ENCODE peak calls at places on chromosome 19, in seven cellular contexts. E, F, S, P, D, T and A are unnamed samples. For H3K36me3, the result is how much of the 10 kb centered on the place peaks cover.

GRCh38 chr19:28424662-28425430 is 788.1 kb downstream of the UQCRFS1 start:
- DNase-seq in E (no peak), F (no peak), S (no peak), P (no peak), D (no peak), T (no peak), A (no peak)

GRCh38 chr19:27776524-27776923 is 1436.4 kb downstream of the UQCRFS1 start:
- DNase-seq in E (no peak), F (no peak), S (no peak), P (no peak), D (no peak), T (peak), A (no peak)

GRCh38 chr19:17240062-17240854 is 5.5 kb downstream of the NR2F6 start:
- DNase-seq in E (peak), F (no peak), S (peak), P (no peak), D (no peak), T (no peak), A (no peak)

GRCh38 chr19:38679839-38680238 is 32.4 kb downstream of the ACTN4 start:
- DNase-seq in E (no peak), F (no peak), S (no peak), P (no peak), D (no peak), T (no peak), A (no peak)

GRCh38 chr19:11673608-11674041 is 65.1 kb downstream of the ZNF823 start:
- DNase-seq in E (peak), F (peak), S (peak), P (no peak), D (no peak), T (peak), A (peak)

GRCh38 chr19:49543032-49543431 is 15.2 kb downstream of the RCN3 start:
- DNase-seq in E (no peak), F (no peak), S (no peak), P (no peak), D (no peak), T (no peak), A (no peak)

GRCh38 chr19:5953034-5953589 is 24.8 kb downstream of the RANBP3 start:
- DNase-seq in E (no peak), F (no peak), S (no peak), P (no peak), D (no peak), T (no peak), A (peak)

GRCh38 chr19:39110263-39110967 is 15.2 kb upstream of the PAK4 start:
- DNase-seq in E (peak), F (peak), S (peak), P (peak), D (peak), T (peak), A (peak)

GRCh38 chr19:5478241-5478924 is 23.2 kb downstream of the ZNRF4 start:
- DNase-seq in E (no peak), F (no peak), S (no peak), P (peak), D (no peak), T (no peak), A (no peak)

GRCh38 chr19:52307275-52307674 is 10.3 kb downstream of the ZNF480 start:
- DNase-seq in E (no peak), F (no peak), S (no peak), P (no peak), D (no peak), T (no peak), A (no peak)

GRCh38 chr19:2962018-2962670 is 15.2 kb upstream of the TLE6 start:
- DNase-seq in E (peak), F (no peak), S (peak), P (peak), D (no peak), T (peak), A (no peak)

GRCh38 chr19:37505958-37506386 is 767 bp upstream of the ZNF793 start:
- DNase-seq in E (no peak), F (no peak), S (no peak), P (no peak), D (no peak), T (no peak), A (no peak)

GRCh38 chr19:46495789-46496099 is at the start of gene PNMA8B:
- DNase-seq in E (no peak), F (peak), S (no peak), P (peak), D (no peak), T (peak), A (peak)

GRCh38 chr19:18494267-18494607 is 27.6 kb downstream of the ELL start:
- DNase-seq in E (no peak), F (no peak), S (no peak), P (no peak), D (no peak), T (no peak), A (no peak)

GRCh38 chr19:39362682-39363657 is 20.7 kb downstream of the SAMD4B start:
- DNase-seq in E (no peak), F (no peak), S (no peak), P (no peak), D (no peak), T (no peak), A (no peak)

GRCh38 chr19:18292810-18293641 is 11.6 kb upstream of the JUND start:
- DNase-seq in E (peak), F (peak), S (peak), P (peak), D (peak), T (peak), A (peak)

GRCh38 chr19:33214621-33215020 is 11.0 kb downstream of the SLC7A10 start:
- DNase-seq in E (no peak), F (no peak), S (peak), P (peak), D (no peak), T (peak), A (no peak)

GRCh38 chr19:54518844-54519243 is 16.2 kb downstream of the LAIR2 start:
- DNase-seq in E (no peak), F (no peak), S (peak), P (no peak), D (no peak), T (peak), A (no peak)

GRCh38 chr19:43639507-43640423 is at the start of gene CADM4:
- DNase-seq in E (peak), F (peak), S (no peak), P (peak), D (no peak), T (peak), A (peak)

GRCh38 chr19:11485245-11485837 is 4.5 kb upstream of the ELAVL3 start:
- DNase-seq in E (no peak), F (no peak), S (no peak), P (peak), D (no peak), T (no peak), A (no peak)

GRCh38 chr19:10420444-10421239 is at the start of gene PDE4A:
- DNase-seq in E (no peak), F (no peak), S (no peak), P (peak), D (no peak), T (peak), A (no peak)

GRCh38 chr19:6211632-6212402 is 68.0 kb downstream of the MLLT1 start:
- DNase-seq in E (no peak), F (no peak), S (no peak), P (peak), D (no peak), T (no peak), A (peak)

GRCh38 chr19:50717026-50717723 is 2.4 kb downstream of the SHANK1 start:
- DNase-seq in E (no peak), F (no peak), S (no peak), P (no peak), D (no peak), T (no peak), A (no peak)

GRCh38 chr19:22784051-22784450 is at the start of gene ZNF99:
- DNase-seq in E (no peak), F (peak), S (no peak), P (no peak), D (peak), T (no peak), A (peak)

GRCh38 chr19:49689133-49690072 is at the start of gene ADM5:
- DNase-seq in E (peak), F (peak), S (no peak), P (peak), D (no peak), T (no peak), A (no peak)

GRCh38 chr19:5005096-5005495 is 36.2 kb downstream of the KDM4B start:
- DNase-seq in E (no peak), F (no peak), S (no peak), P (no peak), D (no peak), T (no peak), A (no peak)

GRCh38 chr19:29528946-29529645 is 3.3 kb downstream of the VSTM2B start:
- DNase-seq in E (no peak), F (no peak), S (no peak), P (no peak), D (no peak), T (no peak), A (peak)

GRCh38 chr19:37227996-37228395 is 10.0 kb downstream of the ZNF383 start:
- DNase-seq in E (no peak), F (no peak), S (no peak), P (peak), D (no peak), T (no peak), A (no peak)

GRCh38 chr19:5595745-5596144 is 26.8 kb downstream of the SAFB2 start:
- DNase-seq in E (no peak), F (no peak), S (no peak), P (no peak), D (no peak), T (no peak), A (no peak)

GRCh38 chr19:11942843-11943108 is 17.9 kb downstream of the ZNF700 start:
- DNase-seq in E (no peak), F (no peak), S (no peak), P (no peak), D (no peak), T (no peak), A (no peak)

GRCh38 chr19:28556371-28556770 is 656.6 kb downstream of the UQCRFS1 start:
- DNase-seq in E (no peak), F (no peak), S (no peak), P (no peak), D (no peak), T (no peak), A (no peak)

GRCh38 chr19:12868540-12869112 is 12.6 kb downstream of the DNASE2 start:
- DNase-seq in E (no peak), F (no peak), S (no peak), P (peak), D (no peak), T (peak), A (no peak)

GRCh38 chr19:38780443-38780842 is 7.1 kb upstream of the LGALS7 start:
- DNase-seq in E (no peak), F (no peak), S (no peak), P (no peak), D (no peak), T (no peak), A (no peak)

GRCh38 chr19:3015126-3016057 is 13.7 kb downstream of the TLE2 start:
- DNase-seq in E (no peak), F (no peak), S (no peak), P (no peak), D (no peak), T (no peak), A (no peak)

DNA sequence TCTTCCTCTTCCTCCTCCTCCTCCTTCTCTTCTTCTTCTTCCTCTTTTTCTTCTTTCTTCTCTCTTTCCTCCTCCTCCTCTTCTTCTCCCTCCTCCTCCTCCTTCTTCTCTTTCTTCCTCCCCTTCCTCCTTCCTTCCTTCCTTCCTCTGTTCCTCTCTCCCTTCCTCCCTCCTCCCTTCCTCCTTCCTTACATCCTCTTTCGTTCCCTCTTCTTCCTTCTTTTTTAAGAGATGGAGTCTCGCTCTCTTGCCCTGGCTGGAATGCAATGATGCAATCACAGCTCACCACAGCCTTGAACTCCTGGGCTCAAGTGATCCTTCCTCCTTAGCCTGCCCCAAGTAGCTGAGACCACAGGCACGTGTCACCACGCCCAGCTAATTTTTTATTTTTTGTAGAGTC is 13.2 kb downstream of the EHD2 start:
- DNase-seq in E (no peak), F (no peak), S (no peak), P (no peak), D (no peak), T (no peak), A (no peak)
- H3K27ac ChIP-seq in E (no peak), F (peak), S (no peak), P (peak), D (peak), T (no peak), A (peak)

DNA sequence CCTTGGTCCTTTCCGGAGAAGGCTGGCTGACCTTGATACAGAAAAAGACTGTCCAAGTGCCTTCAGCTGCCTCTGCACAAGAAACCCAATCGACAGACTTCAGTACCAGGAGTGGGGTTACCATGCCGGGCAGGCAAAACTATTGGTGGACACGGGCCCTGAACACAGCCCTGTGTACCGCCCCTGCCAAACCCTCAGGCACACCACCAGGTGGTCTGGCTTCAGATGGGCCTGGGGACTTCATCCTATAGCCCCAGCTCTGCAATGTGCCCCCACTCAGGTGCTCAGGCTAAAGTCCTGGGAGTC is 17.5 kb downstream of the TCF3 start:
- DNase-seq in E (no peak), F (no peak), S (no peak), P (no peak), D (no peak), T (no peak), A (no peak)
- H3K36me3 ChIP-seq in E (half or more), F (under half), S (under half), P (half or more), D (half or more), T (half or more), A (under half)

GRCh38 chr19:19528721-19529490 is at the start of gene YJEFN3:
- DNase-seq in E (no peak), F (no peak), S (no peak), P (peak), D (peak), T (no peak), A (no peak)
- TF ChIP-seq POLR2AphosphoS5 in E (no peak), F (no peak), S (no peak), P (peak), D (no peak), T (no peak), A (no peak)

GRCh38 chr19:31070126-31070525 is 279.1 kb downstream of the TSHZ3 start:
- DNase-seq in E (no peak), F (no peak), S (no peak), P (no peak), D (no peak), T (no peak), A (no peak)
- H3K27ac ChIP-seq in E (no peak), F (no peak), S (no peak), P (no peak), D (no peak), T (no peak), A (no peak)

GRCh38 chr19:48473161-48473966 is 4.2 kb downstream of the CYTH2 start:
- DNase-seq in E (no peak), F (peak), S (no peak), P (no peak), D (no peak), T (no peak), A (no peak)

GRCh38 chr19:48477067-48477685 is 8.0 kb downstream of the CYTH2 start:
- DNase-seq in E (no peak), F (no peak), S (no peak), P (no peak), D (no peak), T (no peak), A (no peak)

GRCh38 chr19:48474084-48474592 is 5.0 kb downstream of the CYTH2 start:
- DNase-seq in E (no peak), F (no peak), S (no peak), P (no peak), D (no peak), T (no peak), A (no peak)

GRCh38 chr19:48476176-48476575 is 7.0 kb downstream of the CYTH2 start:
- DNase-seq in E (no peak), F (no peak), S (no peak), P (no peak), D (no peak), T (no peak), A (no peak)

GRCh38 chr19:48475369-48476068 is 6.3 kb downstream of the CYTH2 start:
- DNase-seq in E (no peak), F (no peak), S (no peak), P (no peak), D (no peak), T (no peak), A (no peak)
- H3K36me3 ChIP-seq in E (half or more), F (under half), S (half or more), P (half or more), D (half or more), T (half or more), A (under half)

GRCh38 chr19:313988-314815 is 23.0 kb upstream of the PLPP2 start:
- DNase-seq in E (peak), F (no peak), S (no peak), P (no peak), D (no peak), T (no peak), A (no peak)

GRCh38 chr19:313169-313987 is 22.2 kb upstream of the PLPP2 start:
- DNase-seq in E (peak), F (no peak), S (no peak), P (no peak), D (no peak), T (no peak), A (peak)

GRCh38 chr19:310141-310651 is 19.0 kb upstream of the PLPP2 start:
- DNase-seq in E (peak), F (no peak), S (no peak), P (peak), D (no peak), T (no peak), A (peak)

GRCh38 chr19:310781-311496 is 19.7 kb upstream of the PLPP2 start:
- DNase-seq in E (peak), F (no peak), S (no peak), P (peak), D (no peak), T (no peak), A (no peak)

GRCh38 chr19:311813-312261 is 20.6 kb upstream of the PLPP2 start:
- DNase-seq in E (peak), F (no peak), S (no peak), P (no peak), D (no peak), T (no peak), A (no peak)
- TF ChIP-seq POLR2AphosphoS5 in E (no peak), F (no peak), S (no peak), P (no peak), D (no peak), T (no peak), A (peak)